ENCODE peak calls at places on chromosomes 3 and 15, in eight cellular contexts. F, N, V, Z, X, L, H and P are unnamed samples.

GRCh38 chr3:183227586-183227985 is 25.5 kb upstream of the B3GNT5 start:
- DNase-seq in F (no peak), N (no peak), V (no peak), Z (no peak), X (no peak), L (no peak), H (no peak), P (no peak)

GRCh38 chr3:124397088-124397487 is 333.2 kb upstream of the UMPS start:
- DNase-seq in F (no peak), N (no peak), V (no peak), Z (no peak), X (no peak), L (no peak), H (no peak), P (no peak)

GRCh38 chr15:78037328-78037727 is 40.2 kb downstream of the TBC1D2B start:
- DNase-seq in F (no peak), N (no peak), V (no peak), Z (no peak), X (no peak), L (no peak), H (no peak), P (no peak)

GRCh38 chr3:151305778-151306157 is 10.9 kb downstream of the GPR87 start:
- DNase-seq in F (no peak), N (no peak), V (no peak), Z (no peak), X (no peak), L (no peak), H (no peak), P (no peak)

GRCh38 chr3:69568458-69568857 is 170.8 kb upstream of the MITF start:
- DNase-seq in F (no peak), N (no peak), V (no peak), Z (no peak), X (no peak), L (no peak), H (no peak), P (no peak)

GRCh38 chr15:91881551-91882297 is 28.2 kb downstream of the SLCO3A1 start:
- DNase-seq in F (no peak), N (no peak), V (no peak), Z (no peak), X (no peak), L (no peak), H (no peak), P (peak; percentile 56)

GRCh38 chr15:60374628-60375081 is 23.1 kb downstream of the ANXA2 start:
- DNase-seq in F (no peak), N (no peak), V (peak; percentile 74), Z (peak; percentile 48), X (peak; percentile 63), L (peak; percentile 60), H (peak; percentile 57), P (no peak)

GRCh38 chr3:48268381-48268935 is 27.6 kb downstream of the ZNF589 start:
- DNase-seq in F (no peak), N (peak; percentile 86), V (no peak), Z (no peak), X (no peak), L (no peak), H (no peak), P (no peak)

GRCh38 chr3:114442251-114442650 is 148.4 kb downstream of the TIGIT start:
- DNase-seq in F (no peak), N (no peak), V (no peak), Z (peak; percentile 32), X (no peak), L (no peak), H (no peak), P (no peak)

GRCh38 chr3:81352867-81353266 is 408.6 kb downstream of the GBE1 start:
- DNase-seq in F (no peak), N (no peak), V (no peak), Z (peak; percentile 61), X (peak; percentile 39), L (peak; percentile 36), H (no peak), P (peak; percentile 4)

GRCh38 chr3:32782417-32782816 is 35.4 kb upstream of the TRIM71 start:
- DNase-seq in F (no peak), N (no peak), V (peak; percentile 20), Z (no peak), X (no peak), L (no peak), H (no peak), P (peak; percentile 36)

GRCh38 chr3:56123487-56123886 is 344.8 kb downstream of the ERC2 start:
- DNase-seq in F (no peak), N (no peak), V (no peak), Z (no peak), X (no peak), L (no peak), H (no peak), P (peak; percentile 64)

GRCh38 chr3:52402101-52402521 is 42.8 kb downstream of the SEMA3G start:
- DNase-seq in F (no peak), N (no peak), V (no peak), Z (peak; percentile 29), X (no peak), L (no peak), H (no peak), P (no peak)
- H3K36me3 ChIP-seq in F (peaks cover 65% of the 10 kb centered on the region), N (peaks cover 23% of the 10 kb centered on the region), V (peaks cover 72% of the 10 kb centered on the region), Z (peaks cover 69% of the 10 kb centered on the region), X (peaks cover 4% of the 10 kb centered on the region), L (peaks cover 47% of the 10 kb centered on the region), H (peaks cover 32% of the 10 kb centered on the region), P (peaks cover 43% of the 10 kb centered on the region)

DNA sequence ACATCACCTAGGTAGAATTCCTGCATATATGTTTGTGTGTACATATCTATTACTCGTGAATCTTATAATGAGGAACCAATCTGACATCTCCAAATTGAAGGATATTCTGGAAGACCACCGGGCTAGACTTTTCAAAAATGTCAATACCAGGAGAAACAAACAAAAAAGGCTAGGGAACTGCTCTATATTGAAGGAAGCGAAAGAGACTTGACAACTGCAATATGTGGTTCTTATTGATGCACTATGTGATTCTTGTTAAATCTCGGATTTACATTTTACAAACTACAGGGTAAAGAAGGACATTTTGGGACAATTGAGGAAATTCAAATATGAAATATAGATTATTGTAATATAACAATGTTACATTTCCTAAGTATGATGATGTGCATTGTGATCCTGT is 137.5 kb upstream of the CCDC54 start:
- DNase-seq in F (no peak), N (no peak), V (no peak), Z (no peak), X (no peak), L (no peak), H (no peak), P (no peak)
- H3K4me3 ChIP-seq in F (peak overlapping the region; percentile 85), N (no peak overlapping the region), V (peak overlapping the region; percentile 77), Z (no peak overlapping the region), X (peak overlapping the region; percentile 95), L (no peak overlapping the region), H (peak overlapping the region; percentile 71), P (no peak overlapping the region)

DNA sequence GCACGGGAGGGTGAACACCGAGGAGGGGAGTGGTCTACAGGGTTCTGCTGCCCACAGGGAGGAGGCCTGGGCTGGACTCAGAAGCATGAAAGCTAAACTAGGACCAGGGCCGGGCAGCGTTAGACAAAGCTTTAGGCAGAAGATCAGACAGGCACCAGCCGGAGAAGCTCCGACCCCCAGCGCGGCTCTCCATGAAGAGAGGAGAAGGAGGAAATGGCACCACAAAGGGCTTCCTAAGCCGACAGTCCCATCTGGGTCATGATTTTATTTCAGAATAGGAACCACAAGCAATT is 61.2 kb downstream of the RUBCN start:
- DNase-seq in F (no peak), N (no peak), V (no peak), Z (no peak), X (no peak), L (no peak), H (no peak), P (no peak)
- H3K36me3 ChIP-seq in F (peaks cover 66% of the 10 kb centered on the region), N (peaks cover 9% of the 10 kb centered on the region), V (peaks cover 68% of the 10 kb centered on the region), Z (peaks cover 31% of the 10 kb centered on the region), X (peaks cover under 1% of the 10 kb centered on the region), L (peaks cover 6% of the 10 kb centered on the region), H (peaks cover 8% of the 10 kb centered on the region), P (peaks cover 6% of the 10 kb centered on the region)

DNA sequence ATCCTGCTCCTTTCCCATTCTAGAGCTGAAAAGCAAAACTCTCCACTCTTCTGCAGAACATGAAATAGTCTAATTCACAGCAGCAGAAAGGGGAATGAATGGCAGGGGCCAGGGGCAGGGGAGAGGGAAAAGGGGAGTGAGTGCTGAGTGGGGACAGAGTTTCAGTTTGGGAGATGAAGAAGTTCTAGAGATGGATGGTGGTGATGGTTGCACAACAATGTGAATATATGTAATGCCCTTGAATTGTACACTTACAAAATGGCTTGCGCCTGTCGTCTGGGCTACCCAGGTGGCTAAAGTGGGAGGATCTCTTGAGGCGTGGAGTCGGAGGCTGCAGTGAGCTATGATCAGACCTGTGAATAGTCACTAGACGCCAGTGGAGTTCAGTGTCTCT is 78.5 kb upstream of the MEF2A start:
- DNase-seq in F (no peak), N (no peak), V (no peak), Z (no peak), X (no peak), L (no peak), H (no peak), P (no peak)
- H3K4me3 ChIP-seq in F (no peak overlapping the region), N (no peak overlapping the region), V (no peak overlapping the region), Z (no peak overlapping the region), X (no peak overlapping the region), L (no peak overlapping the region), H (no peak overlapping the region), P (peak overlapping the region; percentile 51)

DNA sequence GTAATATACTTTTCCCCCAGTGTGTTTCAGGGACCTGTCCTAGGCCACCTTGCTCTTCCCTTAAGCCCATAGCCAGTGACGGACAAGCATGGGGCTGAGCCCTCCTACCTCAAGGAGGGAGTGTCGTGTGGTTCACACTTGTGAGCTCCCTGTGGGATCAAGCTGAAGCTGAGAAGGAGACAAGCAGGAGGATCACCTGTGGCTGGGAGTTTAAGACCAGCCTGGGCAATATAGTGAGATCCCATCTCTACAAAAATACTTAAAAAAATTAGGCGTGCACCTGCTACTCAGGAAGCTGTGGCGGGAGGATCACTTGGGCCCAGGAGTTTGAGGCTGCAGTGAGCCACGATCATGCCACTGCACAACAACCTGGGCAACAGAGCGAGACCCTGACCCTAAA is 76.7 kb upstream of the RPL35A start:
- DNase-seq in F (no peak), N (no peak), V (no peak), Z (no peak), X (no peak), L (no peak), H (no peak), P (no peak)
- H3K36me3 ChIP-seq in F (peaks cover 87% of the 10 kb centered on the region), N (peaks cover 10% of the 10 kb centered on the region), V (peaks cover 93% of the 10 kb centered on the region), Z (peaks cover 40% of the 10 kb centered on the region), X (peaks cover 10% of the 10 kb centered on the region), L (peaks cover 35% of the 10 kb centered on the region), H (no peaks in the 10 kb centered on the region), P (peaks cover 10% of the 10 kb centered on the region)

GRCh38 chr15:100041380-100041779 is 300.4 kb downstream of the ADAMTS17 start:
- DNase-seq in F (no peak), N (no peak), V (no peak), Z (no peak), X (no peak), L (no peak), H (no peak), P (no peak)
- H3K4me3 ChIP-seq in F (no peak overlapping the region), N (no peak overlapping the region), V (no peak overlapping the region), Z (no peak overlapping the region), X (no peak overlapping the region), L (no peak overlapping the region), H (no peak overlapping the region), P (no peak overlapping the region)

GRCh38 chr3:161230621-161231195 is 9.6 kb downstream of the NMD3 start:
- DNase-seq in F (no peak), N (no peak), V (no peak), Z (no peak), X (no peak), L (no peak), H (no peak), P (no peak)

GRCh38 chr3:161233557-161233956 is 12.4 kb downstream of the NMD3 start:
- DNase-seq in F (no peak), N (no peak), V (no peak), Z (no peak), X (no peak), L (no peak), H (no peak), P (no peak)

GRCh38 chr3:161231861-161232260 is 10.8 kb downstream of the NMD3 start:
- DNase-seq in F (no peak), N (no peak), V (no peak), Z (no peak), X (no peak), L (no peak), H (no peak), P (no peak)
- H3K36me3 ChIP-seq in F (peaks cover 87% of the 10 kb centered on the region), N (peaks cover 4% of the 10 kb centered on the region), V (peaks cover 90% of the 10 kb centered on the region), Z (peaks cover 12% of the 10 kb centered on the region), X (peaks cover 80% of the 10 kb centered on the region), L (peaks cover 52% of the 10 kb centered on the region), H (no peaks in the 10 kb centered on the region), P (peaks cover 4% of the 10 kb centered on the region)